ENCODE peak calls at places on chromosomes 16 and 17, in five cellular contexts. B is AG04450, K is DND-41, R is uterus, U is GM12878. A is an unnamed sample.
A peak's percentile ranks its signal among the peaks of the same experiment; 100 is the strongest.

GRCh38 chr17:44842748-44843147 is 4.9 kb upstream of the HIGD1B start:
- DNase-seq in R (no peak), B (no peak), U (no peak), K (no peak), A (no peak)

GRCh38 chr17:31310260-31310659 is 3.6 kb downstream of the EVI2B start:
- DNase-seq in R (no peak), B (no peak), K (peak; percentile 86), U (no peak), A (no peak)

GRCh38 chr17:77571562-77571981 is 386.9 kb upstream of the TNRC6C start:
- DNase-seq in K (no peak), B (no peak), R (no peak), U (no peak), A (no peak)

GRCh38 chr17:62611767-62612166 is 15.7 kb upstream of the MRC2 start:
- DNase-seq in U (peak; percentile 15), B (no peak), R (no peak), K (no peak), A (no peak)

GRCh38 chr16:48704710-48705109 is 94.7 kb upstream of the N4BP1 start:
- DNase-seq in K (no peak), R (no peak), U (no peak), B (no peak), A (no peak)

GRCh38 chr16:54277845-54278703 is 8.5 kb downstream of the IRX3 start:
- DNase-seq in U (no peak), B (no peak), R (no peak), K (peak; percentile 62), A (no peak)

GRCh38 chr16:17161034-17161433 is 309.7 kb downstream of the XYLT1 start:
- DNase-seq in U (no peak), K (no peak), B (no peak), R (no peak), A (no peak)

GRCh38 chr16:12484987-12485386 is 318.7 kb downstream of the CPPED1 start:
- DNase-seq in U (no peak), K (no peak), B (no peak), R (no peak), A (peak; percentile 21)

GRCh38 chr17:40122944-40123810 is 1.4 kb downstream of the MSL1 start:
- DNase-seq in K (peak; percentile 79), B (no peak), R (peak; percentile 52), U (no peak), A (peak; percentile 87)

GRCh38 chr16:70703041-70703834 is 17.4 kb upstream of the MTSS2 start:
- DNase-seq in K (no peak), R (peak; percentile 78), B (peak; percentile 84), U (no peak), A (no peak)

GRCh38 chr16:721765-722481 is 977 bp downstream of the ANTKMT start:
- DNase-seq in B (no peak), U (no peak), R (no peak), K (peak; percentile 30), A (no peak)

GRCh38 chr17:33990943-33991706 is 264.0 kb upstream of the CCL2 start:
- DNase-seq in B (no peak), R (no peak), U (no peak), K (no peak), A (no peak)

GRCh38 chr17:35846055-35846809 is 22.5 kb downstream of the HEATR9 start:
- DNase-seq in R (no peak), B (no peak), K (no peak), U (no peak), A (no peak)

GRCh38 chr16:64751906-64752305 is 370.0 kb downstream of the CDH11 start:
- DNase-seq in B (peak; percentile 68), R (no peak), K (no peak), U (no peak), A (no peak)

GRCh38 chr16:84062734-84063640 is 20.4 kb upstream of the SLC38A8 start:
- DNase-seq in U (no peak), B (peak; percentile 48), K (peak; percentile 64), R (peak; percentile 49), A (peak; percentile 81)

GRCh38 chr17:45311406-45311761 is 5.4 kb downstream of the MAP3K14 start:
- DNase-seq in U (no peak), B (no peak), R (no peak), K (no peak), A (no peak)

GRCh38 chr16:46629331-46629843 is 8.2 kb upstream of the SHCBP1 start:
- DNase-seq in U (no peak), B (no peak), R (no peak), K (no peak), A (no peak)

GRCh38 chr17:67750067-67750466 is 32.3 kb downstream of the NOL11 start:
- DNase-seq in K (no peak), U (no peak), R (no peak), B (no peak), A (no peak)

GRCh38 chr17:73757324-73757942 is 113.2 kb upstream of the SDK2 start:
- DNase-seq in U (no peak), R (no peak), K (no peak), B (no peak), A (no peak)

GRCh38 chr16:72937916-72938315 is 110.0 kb downstream of the ZFHX3 start:
- DNase-seq in B (no peak), U (no peak), R (no peak), K (no peak), A (no peak)

GRCh38 chr16:58455750-58456149 is 44.2 kb upstream of the NDRG4 start:
- DNase-seq in R (no peak), K (no peak), B (no peak), U (no peak), A (no peak)

GRCh38 chr16:86496262-86496928 is 13.9 kb upstream of the FOXF1 start:
- DNase-seq in B (no peak), R (no peak), K (no peak), U (no peak), A (no peak)

GRCh38 chr17:36183001-36183810 is 6.8 kb upstream of the TBC1D3B start:
- DNase-seq in R (peak; percentile 9), B (peak; percentile 59), U (no peak), K (no peak), A (peak; percentile 49)

GRCh38 chr16:81786321-81786720 is 7.2 kb downstream of the PLCG2 start:
- DNase-seq in U (no peak), K (no peak), B (no peak), R (no peak), A (no peak)

GRCh38 chr17:76716146-76716833 is 5.5 kb upstream of the MXRA7 start:
- DNase-seq in U (no peak), R (no peak), B (peak; percentile 90), K (no peak), A (no peak)

GRCh38 chr16:11202260-11203091 is 53.5 kb downstream of the SOCS1 start:
- DNase-seq in B (no peak), R (no peak), K (no peak), U (peak; percentile 62), A (no peak)

GRCh38 chr16:518858-519257 is 8.7 kb upstream of the CAPN15 start:
- DNase-seq in R (no peak), K (no peak), U (no peak), B (no peak), A (peak; percentile 36)

GRCh38 chr17:36920032-36921000 is 17.0 kb upstream of the LHX1 start:
- DNase-seq in K (no peak), B (no peak), R (no peak), U (no peak), A (no peak)

GRCh38 chr16:29779474-29779873 is 1.4 kb downstream of the ZG16 start:
- DNase-seq in K (no peak), R (no peak), B (no peak), U (no peak), A (no peak)

DNA sequence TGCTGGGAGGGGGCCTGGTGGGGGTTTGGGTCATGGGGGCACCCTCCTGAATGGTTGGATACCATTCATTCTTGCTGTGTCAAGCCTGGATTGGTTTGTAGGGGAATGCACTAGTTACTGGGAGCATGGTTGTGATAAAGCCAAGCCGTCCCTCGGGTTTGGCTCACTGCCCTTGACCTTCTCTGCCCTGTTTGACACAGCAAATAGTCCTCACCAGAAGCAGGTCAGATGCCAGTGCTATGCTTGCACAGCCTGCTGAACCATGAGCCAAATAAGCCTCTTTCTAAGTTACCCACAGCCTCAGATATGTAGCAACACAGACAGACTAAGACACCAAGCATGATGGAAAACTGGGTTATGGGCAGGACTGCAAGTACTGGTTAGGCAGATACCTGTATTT is 14.6 kb downstream of the ZNF778 start:
- DNase-seq in K (no peak), U (no peak), R (no peak), B (no peak), A (no peak)
- H3K9me3 ChIP-seq in K (no peaks in the 10 kb centered on the region), U (peaks cover 12% of the 10 kb centered on the region), R (no peaks in the 10 kb centered on the region), B (peaks cover 33% of the 10 kb centered on the region), A (no peaks in the 10 kb centered on the region)

DNA sequence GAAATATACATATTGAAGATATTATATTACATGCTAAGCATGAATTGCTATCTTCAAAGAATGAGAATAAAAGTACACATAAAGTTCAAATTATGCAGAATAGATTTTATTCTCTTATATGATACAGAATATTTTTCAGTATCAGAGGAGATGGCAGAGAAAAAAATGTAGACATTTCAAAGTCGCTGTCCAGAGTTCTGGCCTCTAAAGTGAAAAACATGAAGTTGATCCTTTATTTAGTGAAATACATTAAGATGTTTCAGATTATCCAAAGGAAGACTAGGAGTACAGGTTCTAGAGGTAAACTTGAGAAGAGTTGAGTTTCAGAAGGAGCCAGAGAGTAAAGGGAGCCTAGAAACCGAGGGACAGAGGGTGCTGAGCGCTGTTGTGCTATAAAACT is 303.6 kb downstream of the UTP18 start:
- DNase-seq in R (no peak), K (no peak), U (no peak), B (no peak), A (no peak)
- H3K27me3 ChIP-seq in R (no peaks in the 10 kb centered on the region), K (no peaks in the 10 kb centered on the region), U (no peaks in the 10 kb centered on the region), B (no peaks in the 10 kb centered on the region), A (no peaks in the 10 kb centered on the region)

GRCh38 chr17:22507823-22508222 is 815.5 kb downstream of the KCNJ18 start:
- DNase-seq in K (peak; percentile 15), U (no peak), R (no peak), B (no peak), A (no peak)

GRCh38 chr17:22506231-22506630 is 813.9 kb downstream of the KCNJ18 start:
- DNase-seq in R (no peak), K (no peak), B (no peak), U (no peak), A (no peak)

GRCh38 chr17:22506861-22507260 is 814.5 kb downstream of the KCNJ18 start:
- DNase-seq in R (no peak), U (no peak), B (no peak), K (no peak), A (no peak)

GRCh38 chr17:22505660-22506059 is 813.3 kb downstream of the KCNJ18 start:
- DNase-seq in K (no peak), U (no peak), B (no peak), R (no peak), A (no peak)

DNA sequence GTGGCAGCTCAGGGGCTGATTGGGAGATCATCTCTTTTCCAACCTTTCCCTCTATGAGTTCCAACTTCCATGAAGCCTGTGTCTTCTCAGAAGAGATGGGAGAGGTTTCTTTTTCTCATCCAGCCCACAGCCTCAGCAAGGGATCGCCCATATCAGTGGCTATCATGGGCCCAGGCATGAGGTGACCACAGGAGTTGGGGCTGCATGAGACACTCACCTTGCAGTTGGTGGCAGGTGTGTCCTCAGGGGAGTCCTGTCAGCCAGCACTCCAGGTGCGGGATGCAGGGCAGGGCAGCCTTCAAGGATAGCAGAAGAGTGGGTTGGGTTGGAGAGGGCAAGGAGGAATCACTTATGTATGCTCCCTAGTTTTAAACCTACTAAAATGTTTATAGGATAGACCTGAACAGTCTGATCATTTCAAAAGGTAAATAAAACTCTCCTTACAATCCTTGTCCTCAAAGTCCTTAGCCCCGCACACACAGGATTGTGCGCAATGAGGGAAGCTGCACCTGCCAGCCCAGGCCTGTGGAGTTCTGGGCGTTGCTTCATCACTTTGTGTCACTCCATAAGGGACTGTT is 811.1 kb downstream of the KCNJ18 start:
- DNase-seq in U (no peak), R (no peak), B (no peak), K (no peak), A (no peak)
- H3K9me3 ChIP-seq in U (peaks cover 2% of the 10 kb centered on the region), R (no peaks in the 10 kb centered on the region), B (peaks cover 52% of the 10 kb centered on the region), K (peaks cover 14% of the 10 kb centered on the region), A (no peaks in the 10 kb centered on the region)

GRCh38 chr17:50558581-50558954 is 1.9 kb upstream of the CACNA1G start:
- DNase-seq in K (no peak), B (no peak), R (no peak), U (no peak), A (no peak)
- H3K27me3 ChIP-seq in K (peaks cover 15% of the 10 kb centered on the region), B (peaks cover 53% of the 10 kb centered on the region), R (no peaks in the 10 kb centered on the region), U (peaks cover 23% of the 10 kb centered on the region), A (no peaks in the 10 kb centered on the region)